ENCODE peak calls at places on chromosomes 6 and 20, in four cellular contexts. J is activated gamma-delta T cell, T is Calu3, P is HEK293T. O is an unnamed sample.

GRCh38 chr20:57810511-57811372 is 100.9 kb upstream of the PMEPA1 start:
- DNase-seq in J (no peak), P (no peak), T (peak; percentile 85), O (no peak)

GRCh38 chr6:29005183-29005885 is at the start of gene ZNF311:
- DNase-seq in J (no peak), P (no peak), T (peak; percentile 44), O (no peak)

GRCh38 chr6:113591896-113592827 is 265.0 kb upstream of the MARCKS start:
- DNase-seq in P (peak; percentile 32), T (no peak), J (no peak), O (no peak)

GRCh38 chr6:29500594-29500993 is 12.8 kb upstream of the MAS1L start:
- DNase-seq in T (no peak), P (no peak), J (no peak), O (no peak)

GRCh38 chr6:32840604-32841246 is 2.2 kb upstream of the TAP2 start:
- DNase-seq in T (no peak), J (no peak), P (no peak), O (no peak)

GRCh38 chr6:30687659-30688431 is 1.4 kb upstream of the PPP1R18 start:
- DNase-seq in J (no peak), P (no peak), T (peak; percentile 39), O (no peak)

GRCh38 chr20:51884561-51884960 is 82.2 kb upstream of the SALL4 start:
- DNase-seq in T (no peak), J (no peak), P (no peak), O (no peak)

GRCh38 chr6:159981171-159981571 is 12.3 kb downstream of the IGF2R start:
- DNase-seq in J (no peak), P (no peak), T (no peak), O (no peak)

GRCh38 chr20:9110365-9110764 is 41.5 kb downstream of the PLCB4 start:
- DNase-seq in T (no peak), P (no peak), J (no peak), O (no peak)

O was measured in AG04449.